ENCODE peak calls at places on chromosomes 11 and 22, in ten cellular contexts. One of them, this sample, is unnamed.

GRCh38 chr22:39651783-39652058 is 81.2 kb downstream of the CACNA1I start:
- DNase-seq in cardiac fibroblast: peak
- DNase-seq in NB4: no peak
- DNase-seq in esophagus squamous epithelium: no peak
- DNase-seq in AG09309: no peak
- DNase-seq in cardiac muscle cell: peak
- DNase-seq in epithelial cell of esophagus: no peak
- DNase-seq in psoas muscle: no peak
- DNase-seq in AG04449: no peak
- DNase-seq in dorsolateral prefrontal cortex: no peak
- DNase-seq in this sample: no peak

GRCh38 chr11:9527481-9528140 is 45.9 kb upstream of the WEE1 start:
- DNase-seq in AG04449: peak
- DNase-seq in psoas muscle: no peak
- DNase-seq in dorsolateral prefrontal cortex: no peak
- DNase-seq in epithelial cell of esophagus: peak
- DNase-seq in NB4: no peak
- DNase-seq in AG09309: peak
- DNase-seq in esophagus squamous epithelium: no peak
- DNase-seq in cardiac muscle cell: peak
- DNase-seq in cardiac fibroblast: peak
- DNase-seq in this sample: peak

GRCh38 chr11:118846181-118846946 is 37.3 kb upstream of the CXCR5 start:
- DNase-seq in AG09309: no peak
- DNase-seq in AG04449: no peak
- DNase-seq in esophagus squamous epithelium: no peak
- DNase-seq in epithelial cell of esophagus: no peak
- DNase-seq in NB4: no peak
- DNase-seq in dorsolateral prefrontal cortex: no peak
- DNase-seq in cardiac fibroblast: no peak
- DNase-seq in cardiac muscle cell: no peak
- DNase-seq in psoas muscle: no peak
- DNase-seq in this sample: no peak

GRCh38 chr11:112718483-112718882 is 242.7 kb upstream of the NCAM1 start:
- DNase-seq in esophagus squamous epithelium: no peak
- DNase-seq in cardiac fibroblast: no peak
- DNase-seq in AG04449: no peak
- DNase-seq in AG09309: no peak
- DNase-seq in psoas muscle: peak
- DNase-seq in epithelial cell of esophagus: no peak
- DNase-seq in dorsolateral prefrontal cortex: no peak
- DNase-seq in cardiac muscle cell: no peak
- DNase-seq in NB4: no peak
- DNase-seq in this sample: no peak

GRCh38 chr11:118080296-118080695 is 3.4 kb downstream of the TMPRSS4 start:
- DNase-seq in cardiac muscle cell: no peak
- DNase-seq in AG04449: no peak
- DNase-seq in dorsolateral prefrontal cortex: no peak
- DNase-seq in esophagus squamous epithelium: no peak
- DNase-seq in NB4: no peak
- DNase-seq in epithelial cell of esophagus: no peak
- DNase-seq in AG09309: no peak
- DNase-seq in psoas muscle: no peak
- DNase-seq in cardiac fibroblast: no peak
- DNase-seq in this sample: no peak

GRCh38 chr22:24950272-24950902 is 2.1 kb upstream of the KIAA1671 start:
- DNase-seq in AG04449: no peak
- DNase-seq in psoas muscle: no peak
- DNase-seq in NB4: no peak
- DNase-seq in AG09309: no peak
- DNase-seq in epithelial cell of esophagus: peak
- DNase-seq in dorsolateral prefrontal cortex: peak
- DNase-seq in cardiac fibroblast: peak
- DNase-seq in esophagus squamous epithelium: no peak
- DNase-seq in cardiac muscle cell: peak
- DNase-seq in this sample: no peak

GRCh38 chr22:38066381-38067027 is 9.3 kb downstream of the PICK1 start:
- DNase-seq in dorsolateral prefrontal cortex: no peak
- DNase-seq in psoas muscle: no peak
- DNase-seq in cardiac muscle cell: no peak
- DNase-seq in cardiac fibroblast: no peak
- DNase-seq in esophagus squamous epithelium: no peak
- DNase-seq in AG04449: no peak
- DNase-seq in epithelial cell of esophagus: no peak
- DNase-seq in AG09309: no peak
- DNase-seq in NB4: no peak
- DNase-seq in this sample: no peak

GRCh38 chr22:21449531-21450319 is 17.5 kb upstream of the TMEM191C start:
- DNase-seq in cardiac muscle cell: no peak
- DNase-seq in psoas muscle: peak
- DNase-seq in dorsolateral prefrontal cortex: no peak
- DNase-seq in AG09309: no peak
- DNase-seq in epithelial cell of esophagus: no peak
- DNase-seq in AG04449: no peak
- DNase-seq in NB4: no peak
- DNase-seq in esophagus squamous epithelium: no peak
- DNase-seq in cardiac fibroblast: no peak
- DNase-seq in this sample: no peak

GRCh38 chr11:79269923-79270322 is 170.9 kb downstream of the TENM4 start:
- DNase-seq in dorsolateral prefrontal cortex: no peak
- DNase-seq in cardiac muscle cell: no peak
- DNase-seq in cardiac fibroblast: no peak
- DNase-seq in AG04449: no peak
- DNase-seq in epithelial cell of esophagus: no peak
- DNase-seq in AG09309: no peak
- DNase-seq in esophagus squamous epithelium: no peak
- DNase-seq in psoas muscle: no peak
- DNase-seq in NB4: no peak
- DNase-seq in this sample: no peak

GRCh38 chr22:20149257-20150250 is 1.3 kb downstream of the CCDC188 start:
- DNase-seq in esophagus squamous epithelium: no peak
- DNase-seq in cardiac fibroblast: no peak
- DNase-seq in dorsolateral prefrontal cortex: no peak
- DNase-seq in epithelial cell of esophagus: no peak
- DNase-seq in AG09309: no peak
- DNase-seq in psoas muscle: no peak
- DNase-seq in cardiac muscle cell: no peak
- DNase-seq in NB4: no peak
- DNase-seq in AG04449: no peak
- DNase-seq in this sample: no peak

GRCh38 chr22:20146777-20147176 is 4.1 kb downstream of the CCDC188 start:
- DNase-seq in AG04449: no peak
- DNase-seq in epithelial cell of esophagus: no peak
- DNase-seq in psoas muscle: no peak
- DNase-seq in esophagus squamous epithelium: no peak
- DNase-seq in cardiac fibroblast: no peak
- DNase-seq in cardiac muscle cell: no peak
- DNase-seq in dorsolateral prefrontal cortex: no peak
- DNase-seq in NB4: no peak
- DNase-seq in AG09309: no peak
- DNase-seq in this sample: no peak

GRCh38 chr22:20147286-20147988 is 3.4 kb downstream of the CCDC188 start:
- DNase-seq in esophagus squamous epithelium: no peak
- DNase-seq in AG04449: no peak
- DNase-seq in AG09309: no peak
- DNase-seq in NB4: peak
- DNase-seq in dorsolateral prefrontal cortex: no peak
- DNase-seq in epithelial cell of esophagus: no peak
- DNase-seq in cardiac fibroblast: no peak
- DNase-seq in psoas muscle: no peak
- DNase-seq in cardiac muscle cell: no peak
- DNase-seq in this sample: no peak

GRCh38 chr22:20150381-20151275 is at the start of gene CCDC188:
- DNase-seq in NB4: no peak
- DNase-seq in cardiac fibroblast: no peak
- DNase-seq in esophagus squamous epithelium: no peak
- DNase-seq in AG09309: no peak
- DNase-seq in epithelial cell of esophagus: no peak
- DNase-seq in dorsolateral prefrontal cortex: no peak
- DNase-seq in AG04449: no peak
- DNase-seq in cardiac muscle cell: no peak
- DNase-seq in psoas muscle: no peak
- DNase-seq in this sample: no peak

DNA sequence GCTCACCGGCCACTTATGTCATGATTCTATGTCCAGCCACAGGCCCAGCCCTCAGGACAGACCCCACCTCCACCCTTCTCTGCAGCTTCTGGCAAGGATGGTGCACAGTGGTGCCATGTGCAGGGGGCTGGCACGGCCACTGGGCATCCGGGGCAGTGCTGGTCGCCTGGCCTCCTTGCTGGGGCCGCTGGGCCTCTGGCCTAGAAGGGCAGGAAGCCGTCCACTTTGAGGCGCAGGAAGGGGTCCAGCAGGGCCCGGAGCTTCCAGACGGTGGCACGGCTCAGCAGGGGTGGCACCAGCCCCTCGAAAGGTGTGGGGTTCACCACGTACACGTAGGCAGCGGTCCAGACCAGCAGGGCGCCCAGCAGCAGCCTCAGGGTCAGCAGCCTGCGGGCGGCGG is 2.4 kb downstream of the CCDC188 start:
- DNase-seq in AG04449: no peak
- DNase-seq in dorsolateral prefrontal cortex: no peak
- DNase-seq in esophagus squamous epithelium: no peak
- DNase-seq in NB4: no peak
- DNase-seq in AG09309: no peak
- DNase-seq in cardiac muscle cell: no peak
- DNase-seq in psoas muscle: no peak
- DNase-seq in epithelial cell of esophagus: no peak
- DNase-seq in cardiac fibroblast: no peak
- DNase-seq in this sample: no peak
- H3K4me3 ChIP-seq in AG04449: no peak
- H3K4me3 ChIP-seq in dorsolateral prefrontal cortex: no peak
- H3K4me3 ChIP-seq in esophagus squamous epithelium: no peak
- H3K4me3 ChIP-seq in NB4: no peak
- H3K4me3 ChIP-seq in AG09309: no peak
- H3K4me3 ChIP-seq in cardiac muscle cell: no peak
- H3K4me3 ChIP-seq in psoas muscle: no peak
- H3K4me3 ChIP-seq in epithelial cell of esophagus: no peak
- H3K4me3 ChIP-seq in cardiac fibroblast: no peak
- H3K4me3 ChIP-seq in this sample: no peak

DNA sequence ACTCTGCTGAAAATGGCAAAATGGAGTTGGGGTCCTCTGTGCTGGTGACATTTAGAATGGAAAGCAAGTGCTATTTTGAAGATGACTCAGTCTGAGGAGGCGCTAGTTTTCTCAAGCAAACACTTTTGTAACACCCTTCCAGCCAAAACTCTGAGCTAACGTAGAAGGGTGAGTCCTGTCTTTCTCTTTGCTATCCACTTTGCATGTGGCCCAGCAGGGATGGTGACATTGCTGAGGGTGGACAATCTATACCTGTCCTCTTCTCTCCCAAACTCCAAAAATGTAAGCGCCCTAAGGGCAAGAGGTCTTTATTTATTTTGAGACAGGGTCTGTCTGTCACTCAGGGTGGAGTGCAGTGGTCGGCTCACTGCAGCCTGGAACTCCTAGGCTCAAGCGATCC is 3.6 kb upstream of the KAT5 start:
- DNase-seq in NB4: peak
- DNase-seq in cardiac muscle cell: no peak
- DNase-seq in AG04449: no peak
- DNase-seq in esophagus squamous epithelium: no peak
- DNase-seq in cardiac fibroblast: no peak
- DNase-seq in AG09309: no peak
- DNase-seq in dorsolateral prefrontal cortex: no peak
- DNase-seq in epithelial cell of esophagus: no peak
- DNase-seq in psoas muscle: no peak
- DNase-seq in this sample: no peak
- TF ChIP-seq CTCF in NB4: no peak
- TF ChIP-seq CTCF in cardiac muscle cell: no peak
- TF ChIP-seq CTCF in AG04449: no peak
- TF ChIP-seq CTCF in esophagus squamous epithelium: no peak
- TF ChIP-seq CTCF in cardiac fibroblast: no peak
- TF ChIP-seq CTCF in AG09309: no peak
- TF ChIP-seq CTCF in dorsolateral prefrontal cortex: no peak
- TF ChIP-seq CTCF in epithelial cell of esophagus: no peak
- TF ChIP-seq CTCF in psoas muscle: no peak
- TF ChIP-seq CTCF in this sample: no peak

DNA sequence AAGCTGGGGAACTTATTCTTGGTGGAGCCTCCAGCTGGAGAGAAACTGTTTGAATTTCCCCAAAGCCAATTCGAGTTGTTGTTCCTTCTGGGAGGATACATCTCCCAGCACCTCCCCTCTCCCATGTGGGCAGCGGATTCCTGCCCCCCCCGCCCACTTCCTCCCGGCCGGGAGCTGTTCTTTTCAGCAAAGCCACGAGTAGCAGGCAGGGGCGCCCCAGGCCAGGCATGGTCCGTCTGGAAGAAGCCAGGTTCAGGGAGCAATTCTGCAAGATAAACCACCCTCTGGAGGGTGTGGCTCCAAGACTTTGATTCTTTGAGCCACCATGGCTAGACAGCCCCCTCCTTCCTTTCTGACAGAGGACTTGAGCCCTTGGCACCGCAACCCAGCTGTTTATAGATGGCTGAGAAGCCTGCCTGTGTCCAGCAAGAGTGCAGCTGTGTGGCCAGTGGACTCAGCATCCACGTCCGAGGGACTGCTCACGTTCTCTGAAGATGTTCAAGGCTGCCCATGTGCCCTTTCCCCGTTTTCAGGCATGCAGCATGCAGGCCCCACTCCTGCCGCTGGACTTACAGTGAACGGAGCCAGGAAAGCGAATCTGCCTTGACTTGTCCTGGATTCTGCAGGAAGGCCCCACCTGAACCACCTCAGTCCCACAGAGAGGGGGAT is 170.3 kb downstream of the CTTN start:
- DNase-seq in cardiac muscle cell: peak
- DNase-seq in esophagus squamous epithelium: no peak
- DNase-seq in cardiac fibroblast: peak
- DNase-seq in epithelial cell of esophagus: peak
- DNase-seq in dorsolateral prefrontal cortex: no peak
- DNase-seq in psoas muscle: peak
- DNase-seq in NB4: no peak
- DNase-seq in AG09309: no peak
- DNase-seq in AG04449: no peak
- DNase-seq in this sample: peak
- H3K4me3 ChIP-seq in cardiac muscle cell: no peak
- H3K4me3 ChIP-seq in esophagus squamous epithelium: peak
- H3K4me3 ChIP-seq in cardiac fibroblast: peak
- H3K4me3 ChIP-seq in epithelial cell of esophagus: no peak
- H3K4me3 ChIP-seq in dorsolateral prefrontal cortex: peak
- H3K4me3 ChIP-seq in psoas muscle: peak
- H3K4me3 ChIP-seq in NB4: no peak
- H3K4me3 ChIP-seq in AG09309: peak
- H3K4me3 ChIP-seq in AG04449: peak
- H3K4me3 ChIP-seq in this sample: peak

GRCh38 chr11:124327775-124328174 is 7.8 kb upstream of the OR8D2 start:
- DNase-seq in AG09309: no peak
- DNase-seq in cardiac fibroblast: no peak
- DNase-seq in NB4: no peak
- DNase-seq in epithelial cell of esophagus: no peak
- DNase-seq in esophagus squamous epithelium: no peak
- DNase-seq in AG04449: no peak
- DNase-seq in dorsolateral prefrontal cortex: no peak
- DNase-seq in psoas muscle: no peak
- DNase-seq in cardiac muscle cell: no peak
- DNase-seq in this sample: no peak

GRCh38 chr11:124331873-124332272 is 11.9 kb upstream of the OR8D2 start:
- DNase-seq in cardiac fibroblast: no peak
- DNase-seq in AG09309: no peak
- DNase-seq in dorsolateral prefrontal cortex: no peak
- DNase-seq in NB4: no peak
- DNase-seq in psoas muscle: no peak
- DNase-seq in AG04449: no peak
- DNase-seq in cardiac muscle cell: no peak
- DNase-seq in esophagus squamous epithelium: no peak
- DNase-seq in epithelial cell of esophagus: no peak
- DNase-seq in this sample: no peak

GRCh38 chr11:124329787-124330478 is 9.9 kb upstream of the OR8D2 start:
- DNase-seq in cardiac fibroblast: peak
- DNase-seq in NB4: peak
- DNase-seq in dorsolateral prefrontal cortex: no peak
- DNase-seq in cardiac muscle cell: no peak
- DNase-seq in AG09309: no peak
- DNase-seq in epithelial cell of esophagus: peak
- DNase-seq in AG04449: no peak
- DNase-seq in psoas muscle: no peak
- DNase-seq in esophagus squamous epithelium: no peak
- DNase-seq in this sample: peak
- TF ChIP-seq CTCF in cardiac fibroblast: no peak
- TF ChIP-seq CTCF in NB4: no peak
- TF ChIP-seq CTCF in dorsolateral prefrontal cortex: no peak
- TF ChIP-seq CTCF in cardiac muscle cell: no peak
- TF ChIP-seq CTCF in AG09309: no peak
- TF ChIP-seq CTCF in epithelial cell of esophagus: no peak
- TF ChIP-seq CTCF in AG04449: no peak
- TF ChIP-seq CTCF in psoas muscle: no peak
- TF ChIP-seq CTCF in esophagus squamous epithelium: no peak
- TF ChIP-seq CTCF in this sample: no peak

This sample was measured in astrocyte of the spinal cord.